ENCODE peak calls at places on chromosome 22, in seven cellular contexts. A, I, J, L, Y, T and F are unnamed samples.
A peak's percentile ranks its signal among the peaks of the same experiment; 100 is the strongest.

GRCh38 chr22:38137876-38138687 is 27.6 kb upstream of the BAIAP2L2 start:
- DNase-seq in A (peak; percentile 47), I (no peak), J (no peak), L (no peak), Y (no peak), T (no peak), F (no peak)

GRCh38 chr22:33013051-33013450 is 45.1 kb downstream of the SYN3 start:
- DNase-seq in A (no peak), I (no peak), J (no peak), L (no peak), Y (no peak), T (no peak), F (no peak)

GRCh38 chr22:41262250-41262765 is 21.6 kb upstream of the CHADL start:
- DNase-seq in A (no peak), I (no peak), J (no peak), L (no peak), Y (no peak), T (no peak), F (no peak)

GRCh38 chr22:23144432-23144831 is 845 bp upstream of the RAB36 start:
- DNase-seq in A (no peak), I (no peak), J (no peak), L (no peak), Y (no peak), T (no peak), F (no peak)

GRCh38 chr22:35577799-35578659 is 37.4 kb downstream of the RASD2 start:
- DNase-seq in A (no peak), I (no peak), J (no peak), L (no peak), Y (no peak), T (no peak), F (no peak)

GRCh38 chr22:29879738-29880137 is 3.2 kb upstream of the MTMR3 start:
- DNase-seq in A (no peak), I (no peak), J (no peak), L (no peak), Y (no peak), T (no peak), F (no peak)

GRCh38 chr22:35783943-35784614 is 66.4 kb downstream of the APOL5 start:
- DNase-seq in A (peak; percentile 70), I (no peak), J (no peak), L (no peak), Y (no peak), T (no peak), F (no peak)

GRCh38 chr22:48714231-48714630 is 1113.4 kb downstream of the BRD1 start:
- DNase-seq in A (peak; percentile 35), I (no peak), J (no peak), L (no peak), Y (no peak), T (no peak), F (no peak)